ENCODE peak calls at places on chromosomes 12 and 14, in eight cellular contexts. Z, G, F, H, B, A, L and Y are unnamed samples.
A peak's percentile ranks its signal among the peaks of the same experiment; 100 is the strongest.

GRCh38 chr14:80776186-80776585 is 165.4 kb downstream of the CEP128 start:
- DNase-seq in Z (no peak), G (no peak), F (no peak), H (no peak), B (no peak), A (no peak), L (no peak), Y (no peak)

GRCh38 chr14:100032749-100033148 is 32.5 kb upstream of the EVL start:
- DNase-seq in Z (no peak), G (no peak), F (no peak), H (no peak), B (no peak), A (no peak), L (no peak), Y (no peak)

GRCh38 chr12:70005864-70006618 is 181.0 kb downstream of the MYRFL start:
- DNase-seq in Z (no peak), G (no peak), F (peak; percentile 32), H (no peak), B (no peak), A (no peak), L (no peak), Y (peak; percentile 48)

GRCh38 chr12:116916714-116917114 is 6.0 kb downstream of the FBXW8 start:
- DNase-seq in Z (no peak), G (no peak), F (no peak), H (peak; percentile 89), B (peak; percentile 79), A (peak; percentile 58), L (no peak), Y (peak; percentile 95)

GRCh38 chr14:57889245-57889644 is 23.4 kb upstream of the SLC35F4 start:
- DNase-seq in Z (no peak), G (peak; percentile 6), F (no peak), H (peak; percentile 62), B (no peak), A (peak; percentile 5), L (peak; percentile 64), Y (no peak)

GRCh38 chr12:81231574-81232368 is 153.9 kb downstream of the ACSS3 start:
- DNase-seq in Z (no peak), G (no peak), F (no peak), H (no peak), B (no peak), A (no peak), L (no peak), Y (no peak)

GRCh38 chr12:80205960-80206359 is 106.6 kb downstream of the OTOGL start:
- DNase-seq in Z (no peak), G (no peak), F (no peak), H (no peak), B (no peak), A (no peak), L (no peak), Y (no peak)

GRCh38 chr12:131116437-131117117 is 162.9 kb downstream of the ADGRD1 start:
- DNase-seq in Z (peak; percentile 73), G (no peak), F (no peak), H (no peak), B (no peak), A (no peak), L (no peak), Y (peak; percentile 78)

GRCh38 chr14:104851896-104852663 is 13.0 kb upstream of the CEP170B start:
- DNase-seq in Z (peak; percentile 31), G (no peak), F (no peak), H (no peak), B (no peak), A (no peak), L (no peak), Y (no peak)

GRCh38 chr14:86055512-86055911 is 525.6 kb downstream of the FLRT2 start:
- DNase-seq in Z (no peak), G (no peak), F (peak; percentile 26), H (no peak), B (peak; percentile 9), A (no peak), L (no peak), Y (no peak)

GRCh38 chr12:56803750-56804149 is 40.6 kb downstream of the HSD17B6 start:
- DNase-seq in Z (no peak), G (no peak), F (no peak), H (peak; percentile 52), B (no peak), A (no peak), L (peak; percentile 26), Y (no peak)